ENCODE peak calls at places on chromosomes 12 and 14, in four cellular contexts. V, I, E and G are unnamed samples.

GRCh38 chr14:49641697-49642129 is 6.7 kb upstream of the DNAAF2 start:
- DNase-seq in I (no peak), V (no peak), E (no peak), G (peak; percentile 96)

GRCh38 chr12:115023279-115023678 is 339.3 kb upstream of the TBX3 start:
- DNase-seq in V (no peak), I (no peak), E (no peak), G (no peak)

GRCh38 chr14:67240168-67240932 is 885 bp upstream of the PALS1 start:
- DNase-seq in I (no peak), V (peak; percentile 16), E (no peak), G (peak; percentile 15)

GRCh38 chr12:57836442-57837375 is 9.8 kb downstream of the CTDSP2 start:
- DNase-seq in E (no peak), I (peak; percentile 78), V (peak; percentile 47), G (no peak)

GRCh38 chr12:130916251-130916911 is 37.3 kb upstream of the ADGRD1 start:
- DNase-seq in E (peak; percentile 21), V (peak; percentile 69), I (peak; percentile 68), G (peak; percentile 42)

GRCh38 chr12:66331016-66331415 is 28.7 kb downstream of the HELB start:
- DNase-seq in V (no peak), I (no peak), E (no peak), G (no peak)

GRCh38 chr12:19261773-19262172 is 132.2 kb downstream of the PLEKHA5 start:
- DNase-seq in V (no peak), I (no peak), E (no peak), G (no peak)

GRCh38 chr14:74867673-74868072 is 8.3 kb downstream of the PROX2 start:
- DNase-seq in E (no peak), I (no peak), V (no peak), G (no peak)

GRCh38 chr14:34297786-34298520 is 164.1 kb downstream of the SPTSSA start:
- DNase-seq in V (no peak), E (no peak), I (no peak), G (peak; percentile 55)

GRCh38 chr12:44317651-44318126 is 481.8 kb downstream of the TMEM117 start:
- DNase-seq in E (no peak), I (no peak), V (peak; percentile 14), G (peak; percentile 30)
- TF ChIP-seq TCF7 in E (no peak), I (no peak), V (no peak), G (no peak)

GRCh38 chr12:12559699-12560296 is 2.9 kb downstream of the DUSP16 start:
- DNase-seq in I (no peak), V (no peak), E (no peak), G (no peak)

GRCh38 chr12:12562585-12563245 is at the start of gene DUSP16:
- DNase-seq in I (peak; percentile 87), E (peak; percentile 75), V (peak; percentile 94), G (peak; percentile 96)

GRCh38 chr12:12562016-12562483 is 613 bp downstream of the DUSP16 start:
- DNase-seq in V (peak; percentile 34), E (no peak), I (peak; percentile 23), G (no peak)

GRCh38 chr12:12560587-12561304 is 1.9 kb downstream of the DUSP16 start:
- DNase-seq in E (peak; percentile 66), V (no peak), I (peak; percentile 23), G (peak; percentile 92)

DNA sequence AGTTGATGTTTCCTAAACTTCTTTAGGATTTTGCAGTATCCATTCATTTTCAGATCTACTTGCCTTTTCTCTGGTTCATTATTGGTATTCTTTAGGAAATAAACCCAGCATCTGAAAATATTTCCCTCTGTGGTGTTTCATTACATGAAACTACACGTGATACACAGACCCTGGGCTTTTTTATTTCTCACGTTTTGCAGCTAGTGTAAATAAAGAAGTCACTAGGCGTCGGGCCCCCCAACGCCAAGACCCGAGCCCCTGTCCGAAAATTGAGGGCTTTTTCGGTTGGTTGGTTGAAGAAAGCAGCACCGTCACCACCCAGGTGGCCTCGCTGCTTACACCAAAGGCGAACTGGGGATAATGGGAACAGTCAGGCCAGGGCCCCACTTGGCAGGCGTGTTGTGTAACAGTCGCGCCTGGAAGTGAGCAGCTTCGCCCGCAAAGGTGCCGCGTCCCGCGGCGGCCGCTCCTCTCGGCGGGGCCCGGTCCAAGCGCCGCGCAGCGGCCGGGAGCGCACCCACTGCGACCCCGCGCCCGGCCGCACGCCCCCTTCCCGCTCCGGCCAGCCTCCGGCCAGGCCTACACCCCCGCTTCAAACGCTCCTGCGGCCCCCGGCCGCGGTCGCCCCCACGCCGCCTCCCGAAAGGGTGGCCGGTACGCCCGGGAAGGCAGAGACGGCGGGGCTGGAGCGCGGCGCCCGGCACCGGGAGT is 1.2 kb downstream of the DUSP16 start:
- DNase-seq in E (no peak), V (peak; percentile 44), I (peak; percentile 25), G (peak; percentile 53)
- TF ChIP-seq TCF7 in E (no peak), V (no peak), I (no peak), G (no peak)

GRCh38 chr12:76495556-76495955 is 64.0 kb downstream of the OSBPL8 start:
- DNase-seq in V (no peak), I (no peak), E (no peak), G (no peak)
- TF ChIP-seq TCF7 in V (no peak), I (no peak), E (no peak), G (no peak)

DNA sequence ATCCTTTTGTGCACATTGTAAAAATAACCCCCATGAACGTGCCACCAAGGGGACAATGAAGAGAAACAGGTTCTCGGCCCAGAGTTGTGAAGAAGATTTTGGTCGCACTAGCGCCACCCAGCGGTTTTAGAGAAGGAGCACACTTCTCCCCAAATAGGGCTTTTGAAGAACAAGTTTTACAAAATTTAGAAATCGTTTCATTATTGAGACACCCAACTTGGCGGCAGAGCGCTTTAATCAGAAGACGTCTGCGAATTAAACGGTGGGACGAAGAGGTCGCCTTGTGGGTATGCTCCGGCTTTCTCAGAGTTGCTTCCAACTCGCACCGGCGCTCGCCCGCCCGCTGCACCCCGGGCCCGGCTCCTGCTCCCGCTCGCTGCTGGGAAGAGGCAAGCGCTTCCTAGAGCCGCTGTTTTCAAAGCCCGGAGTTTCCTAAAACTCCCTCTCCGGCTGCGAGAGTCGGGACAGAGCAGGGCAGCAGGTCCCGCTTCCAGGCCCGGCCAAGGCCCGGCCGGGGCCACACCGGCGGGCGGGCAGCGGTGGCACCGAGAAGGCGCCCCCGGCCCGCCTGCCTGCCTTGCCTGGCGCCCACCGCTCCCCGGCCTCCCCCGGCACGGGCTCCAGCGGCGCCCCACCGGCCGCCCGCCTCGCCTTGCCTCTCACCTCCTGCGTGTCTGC is 672 bp downstream of the FOXA1 start:
- DNase-seq in E (no peak), I (peak; percentile 68), V (peak; percentile 77), G (peak; percentile 99)
- TF ChIP-seq TCF7 in E (no peak), I (no peak), V (no peak), G (no peak)